ENCODE peak calls at places on chromosome 9, in seven cellular contexts. U is sigmoid colon; V is tibial nerve; A is lower lobe of right lung; C is stomach; O is CD8-positive, alpha-beta T cell; D is H1. X is an unnamed sample. For H3K4me1, the result is how much of the 10 kb centered on the place peaks cover.

GRCh38 chr9:84277646-84278045 is 62.9 kb downstream of the SLC28A3 start:
- DNase-seq in U (no peak), V (no peak), A (no peak), C (no peak), O (no peak), D (no peak), X (no peak)

GRCh38 chr9:122875523-122875922 is 29.6 kb downstream of the RC3H2 start:
- DNase-seq in U (no peak), V (no peak), A (no peak), C (no peak), O (no peak), D (no peak), X (no peak)

GRCh38 chr9:93224591-93224990 is 40.7 kb downstream of the WNK2 start:
- DNase-seq in U (no peak), V (no peak), A (no peak), C (no peak), O (no peak), D (peak), X (no peak)

GRCh38 chr9:135960328-135961276 is 571 bp downstream of the UBAC1 start:
- DNase-seq in U (no peak), V (no peak), A (no peak), C (peak), O (no peak), D (no peak), X (no peak)

GRCh38 chr9:33787839-33788238 is 7.5 kb upstream of the PRSS3 start:
- DNase-seq in U (no peak), V (no peak), A (no peak), C (no peak), O (no peak), D (no peak), X (no peak)

GRCh38 chr9:89463986-89464901 is 33.7 kb downstream of the SEMA4D start:
- DNase-seq in U (peak), V (no peak), A (no peak), C (peak), O (peak), D (no peak), X (peak)

GRCh38 chr9:110334871-110335270 is 2.8 kb downstream of the TXNDC8 start:
- DNase-seq in U (no peak), V (no peak), A (no peak), C (no peak), O (no peak), D (no peak), X (no peak)

GRCh38 chr9:20873240-20873860 is 158.1 kb downstream of the HACD4 start:
- DNase-seq in U (no peak), V (no peak), A (no peak), C (no peak), O (no peak), D (no peak), X (no peak)

GRCh38 chr9:80320916-80321315 is 749.2 kb downstream of the TLE4 start:
- DNase-seq in U (no peak), V (no peak), A (no peak), C (no peak), O (no peak), D (no peak), X (no peak)

GRCh38 chr9:19161257-19162025 is 34.1 kb upstream of the PLIN2 start:
- DNase-seq in U (peak), V (peak), A (no peak), C (peak), O (peak), D (no peak), X (no peak)

DNA sequence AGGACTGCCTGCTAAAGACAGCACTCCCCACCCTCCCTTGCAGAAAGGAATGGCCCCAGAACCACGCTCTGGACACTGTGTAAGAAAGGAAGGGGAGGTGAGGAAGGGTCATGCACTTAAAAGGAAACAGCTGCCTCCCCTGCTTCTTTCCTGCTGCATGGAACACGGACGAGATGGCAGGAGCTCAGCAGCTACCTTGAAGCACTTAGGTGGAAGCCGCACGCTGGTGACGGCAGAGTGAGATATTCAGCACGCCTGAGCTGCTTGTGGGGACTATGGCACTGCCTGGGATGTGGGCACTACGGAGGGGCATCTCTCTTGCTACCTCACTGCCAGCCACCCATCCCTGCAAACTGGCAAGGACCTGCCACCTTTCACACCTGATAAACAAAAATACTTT is 101.5 kb downstream of the VAV2 start:
- DNase-seq in U (no peak), V (no peak), A (no peak), C (no peak), O (no peak), D (no peak), X (no peak)
- H3K4me1 ChIP-seq in U (under half), V (under half), A (under half), C (under half), O (under half), D (half or more), X (under half)

DNA sequence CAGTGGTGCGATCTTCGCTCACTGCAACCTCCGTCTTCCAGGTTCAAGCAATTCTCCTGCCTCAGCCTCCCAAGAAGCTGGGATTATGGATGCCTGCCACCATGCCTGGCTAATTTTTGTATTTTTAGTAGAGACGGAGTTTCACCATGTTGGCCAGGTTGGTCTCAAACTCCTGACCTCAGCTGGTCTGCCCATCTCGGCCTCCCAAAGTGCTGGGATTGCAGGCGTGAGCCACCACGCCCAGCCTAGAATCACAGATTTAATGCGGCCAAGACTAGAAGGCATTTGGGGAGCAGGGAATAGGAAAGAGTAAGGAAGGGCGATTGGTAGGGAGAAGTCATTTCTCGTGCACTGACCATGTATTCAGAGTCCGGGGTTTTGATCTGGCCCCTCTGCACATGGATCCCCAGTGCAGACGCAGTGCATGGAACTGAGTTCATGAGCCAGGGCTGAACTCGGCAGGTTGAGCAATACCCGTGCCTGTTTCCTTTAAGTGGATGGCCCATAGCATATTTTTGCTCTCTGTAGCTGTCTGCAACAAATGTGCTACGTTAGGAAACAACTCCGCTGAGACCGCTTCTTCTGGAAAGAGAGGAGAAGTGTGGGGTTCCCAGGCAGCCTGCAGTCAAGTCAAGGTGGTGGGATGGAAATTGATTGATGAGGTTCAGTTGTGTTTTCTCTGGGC is 3.4 kb upstream of the HMCN2 start:
- DNase-seq in U (peak), V (no peak), A (no peak), C (no peak), O (no peak), D (no peak), X (no peak)
- H3K27ac ChIP-seq in U (peak), V (no peak), A (no peak), C (peak), O (no peak), D (no peak), X (peak)

DNA sequence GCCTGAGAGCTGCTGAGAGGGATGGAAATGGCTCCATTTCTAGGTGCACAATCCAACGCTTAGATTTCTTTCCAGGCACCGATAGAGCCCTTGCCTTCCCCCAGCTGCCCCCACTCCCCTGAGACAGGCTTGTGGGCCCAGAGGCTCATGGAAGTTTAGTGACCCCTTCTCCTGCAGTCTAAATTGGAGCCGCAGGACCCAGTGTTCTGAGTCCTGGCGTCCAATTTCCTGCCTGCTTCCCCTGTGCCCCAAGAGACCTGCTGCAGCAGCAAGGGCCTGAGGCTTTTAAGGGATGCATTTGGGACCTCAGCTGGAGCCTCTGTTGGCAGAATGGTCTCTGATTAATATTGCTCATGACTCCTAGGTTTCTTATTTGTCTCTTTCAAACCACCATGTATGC is 61.7 kb downstream of the RGS3 start:
- DNase-seq in U (no peak), V (no peak), A (no peak), C (no peak), O (no peak), D (no peak), X (no peak)
- H3K4me1 ChIP-seq in U (half or more), V (under half), A (half or more), C (half or more), O (half or more), D (under half), X (half or more)

DNA sequence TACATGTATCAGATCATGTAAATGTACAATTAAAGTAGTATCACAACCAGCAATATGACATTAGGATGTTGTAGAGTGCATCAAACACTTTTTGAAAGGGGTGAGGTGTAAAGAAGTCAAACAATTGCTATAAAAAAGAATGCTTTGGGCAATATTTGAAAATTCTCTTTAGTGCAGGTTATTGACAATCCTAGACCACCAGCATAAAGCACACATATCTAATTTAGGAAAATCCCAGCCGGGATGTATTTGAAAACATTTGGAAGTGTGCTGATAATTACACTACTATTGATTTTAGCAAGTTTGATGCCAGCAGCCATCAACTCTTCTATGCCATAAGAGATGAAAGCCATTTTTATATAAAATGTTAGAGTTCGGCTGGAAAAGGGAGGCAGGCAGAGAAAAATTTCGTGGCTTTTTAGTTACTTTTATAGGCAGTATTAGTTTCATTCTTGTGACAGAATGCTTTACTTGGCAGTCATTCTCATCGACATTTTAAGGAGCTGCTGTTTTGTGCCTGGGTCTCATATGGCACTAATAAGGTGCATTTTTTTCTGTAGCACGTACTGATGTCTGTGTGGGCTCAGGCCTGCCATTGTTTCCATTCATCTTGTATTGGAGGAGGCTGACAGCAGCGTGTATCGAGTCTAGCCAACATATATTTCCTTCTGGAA is 285.7 kb downstream of the AOPEP start:
- DNase-seq in U (no peak), V (no peak), A (no peak), C (no peak), O (no peak), D (no peak), X (no peak)
- H3K27ac ChIP-seq in U (peak), V (peak), A (no peak), C (peak), O (no peak), D (no peak), X (peak)

GRCh38 chr9:14749738-14750137 is 27.2 kb upstream of the CER1 start:
- DNase-seq in U (no peak), V (no peak), A (no peak), C (no peak), O (no peak), D (no peak), X (no peak)

GRCh38 chr9:14744768-14745167 is 22.2 kb upstream of the CER1 start:
- DNase-seq in U (no peak), V (no peak), A (no peak), C (no peak), O (no peak), D (no peak), X (no peak)

GRCh38 chr9:14746655-14747054 is 24.1 kb upstream of the CER1 start:
- DNase-seq in U (no peak), V (no peak), A (no peak), C (no peak), O (no peak), D (no peak), X (no peak)

GRCh38 chr9:14748373-14748772 is 25.8 kb upstream of the CER1 start:
- DNase-seq in U (no peak), V (no peak), A (no peak), C (no peak), O (no peak), D (no peak), X (no peak)

GRCh38 chr9:14747116-14747515 is 24.6 kb upstream of the CER1 start:
- DNase-seq in U (no peak), V (no peak), A (no peak), C (no peak), O (no peak), D (no peak), X (no peak)
- H3K4me1 ChIP-seq in U (under half), V (under half), A (under half), C (under half), O (under half), D (under half), X (under half)

X was measured in esophagus squamous epithelium.